ENCODE peak calls at places on chromosomes 16 and 17, in four cellular contexts. N, V, T and S are unnamed samples.

GRCh38 chr17:978110-979093 is 1.2 kb downstream of the NXN start:
- DNase-seq in V (no peak), T (peak), N (no peak), S (no peak)

GRCh38 chr16:23962001-23962400 is 126.2 kb downstream of the PRKCB start:
- DNase-seq in V (no peak), T (no peak), N (no peak), S (no peak)

GRCh38 chr16:84482001-84482891 is 22.2 kb downstream of the MEAK7 start:
- DNase-seq in T (no peak), N (no peak), V (no peak), S (no peak)

GRCh38 chr17:16191604-16192003 is 23.7 kb downstream of the NCOR1 start:
- DNase-seq in V (no peak), N (no peak), T (no peak), S (no peak)

GRCh38 chr17:76388966-76389888 is 4.8 kb downstream of the SPHK1 start:
- DNase-seq in N (no peak), T (no peak), V (no peak), S (peak)

GRCh38 chr17:37701424-37702020 is 43.3 kb downstream of the HNF1B start:
- DNase-seq in N (no peak), T (no peak), V (peak), S (no peak)

GRCh38 chr17:75720656-75721462 is at the start of gene ITGB4:
- DNase-seq in T (peak), N (peak), V (peak), S (peak)

GRCh38 chr16:88356124-88356726 is 26.5 kb upstream of the ZNF469 start:
- DNase-seq in N (no peak), V (no peak), T (no peak), S (no peak)

GRCh38 chr16:84419730-84420129 is 51.4 kb downstream of the ATP2C2 start:
- DNase-seq in V (no peak), N (no peak), T (no peak), S (no peak)

GRCh38 chr17:2844386-2844785 is 48.1 kb downstream of the RAP1GAP2 start:
- DNase-seq in N (no peak), V (no peak), T (no peak), S (no peak)
- TF ChIP-seq CTCF in N (no peak), V (no peak), T (no peak), S (no peak)

GRCh38 chr17:6498356-6498755 is 54.1 kb downstream of the PIMREG start:
- DNase-seq in N (no peak), T (no peak), V (no peak), S (peak)

GRCh38 chr17:6496116-6496481 is 51.8 kb downstream of the PIMREG start:
- DNase-seq in N (no peak), T (no peak), V (no peak), S (peak)

GRCh38 chr17:6498798-6499540 is 54.7 kb downstream of the PIMREG start:
- DNase-seq in V (no peak), T (no peak), N (no peak), S (peak)

GRCh38 chr17:6496636-6497441 is 52.6 kb downstream of the PIMREG start:
- DNase-seq in N (no peak), V (no peak), T (no peak), S (peak)

DNA sequence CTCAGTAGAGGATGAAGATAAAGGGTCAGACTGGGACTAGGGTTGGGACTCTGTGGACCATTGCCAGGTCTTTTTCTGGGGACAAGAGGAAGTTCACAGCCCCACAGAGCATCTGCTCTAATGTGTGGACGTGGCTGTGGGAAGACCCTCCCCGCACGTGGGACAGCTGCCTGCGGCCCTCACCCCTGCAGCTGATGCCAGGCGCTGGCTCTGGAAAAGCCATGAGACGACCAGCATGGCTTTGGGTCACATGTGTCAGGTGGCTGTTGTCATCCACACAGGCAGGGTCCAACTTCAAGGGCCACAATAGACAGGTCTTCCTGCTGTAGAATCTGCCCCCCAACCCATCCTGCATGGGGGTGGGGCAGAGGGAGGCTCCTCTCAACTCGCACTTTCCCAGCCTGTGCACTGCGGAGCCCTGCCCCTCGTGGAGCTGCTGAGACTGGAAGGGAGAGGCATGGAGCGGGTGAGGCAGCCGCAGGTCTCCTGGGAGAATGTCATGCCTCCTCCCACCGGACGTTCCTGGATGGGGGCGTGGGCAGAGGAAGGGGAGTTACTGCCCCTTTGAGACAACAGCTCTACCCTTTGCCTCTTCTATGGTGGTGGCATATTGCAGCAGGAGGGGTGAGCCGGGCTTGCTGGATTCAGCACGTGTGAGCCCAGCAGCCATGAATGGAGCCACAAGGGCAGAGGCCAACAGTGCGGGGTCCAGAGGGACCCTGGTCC is 53.4 kb downstream of the PIMREG start:
- DNase-seq in N (no peak), V (no peak), T (no peak), S (no peak)
- H3K27ac ChIP-seq in N (no peak), V (no peak), T (no peak), S (no peak)

DNA sequence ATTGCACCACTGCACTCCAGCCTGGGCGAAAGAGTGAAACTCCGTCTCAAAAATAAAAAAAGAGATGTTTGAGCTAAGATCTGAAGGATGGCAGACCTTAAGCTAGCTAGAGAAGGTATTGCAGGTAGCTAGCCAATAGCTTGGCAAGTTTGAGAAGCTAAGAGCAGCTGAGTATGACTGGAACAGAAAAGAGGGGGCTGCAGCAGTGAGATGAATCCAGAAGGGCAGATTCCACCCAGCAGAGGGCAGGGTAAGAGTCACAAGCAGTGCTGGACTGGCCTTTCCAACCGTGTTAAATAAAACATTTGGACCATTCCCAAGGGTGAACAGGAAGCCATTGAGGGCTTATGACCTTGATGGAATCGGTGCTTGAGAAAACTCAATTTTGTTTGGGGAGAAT is 5.7 kb upstream of the PHAF1 start:
- DNase-seq in V (no peak), N (peak), T (no peak), S (no peak)
- TF ChIP-seq CTCF in V (peak), N (peak), T (no peak), S (no peak)

DNA sequence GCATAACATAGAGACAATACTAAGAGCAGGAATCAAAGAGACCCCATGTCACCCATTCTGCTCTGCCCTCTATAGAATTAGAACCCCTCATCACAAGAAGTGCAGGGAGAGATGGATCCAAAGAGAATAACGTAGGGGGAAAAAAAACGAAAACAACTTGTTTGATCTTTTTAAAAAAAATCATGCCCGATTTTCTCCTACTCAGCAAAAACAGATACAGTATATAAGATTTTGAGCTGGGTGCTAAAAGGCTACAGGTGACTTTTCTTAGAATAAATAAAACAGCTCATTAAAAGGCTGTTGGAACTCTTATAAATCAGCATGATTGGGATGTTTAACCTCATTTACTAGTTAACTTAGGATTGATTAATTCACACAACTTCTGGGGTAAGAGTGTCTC is 17.4 kb downstream of the UBN1 start:
- DNase-seq in T (no peak), N (no peak), V (no peak), S (no peak)
- H3K27ac ChIP-seq in T (peak), N (no peak), V (no peak), S (no peak)

DNA sequence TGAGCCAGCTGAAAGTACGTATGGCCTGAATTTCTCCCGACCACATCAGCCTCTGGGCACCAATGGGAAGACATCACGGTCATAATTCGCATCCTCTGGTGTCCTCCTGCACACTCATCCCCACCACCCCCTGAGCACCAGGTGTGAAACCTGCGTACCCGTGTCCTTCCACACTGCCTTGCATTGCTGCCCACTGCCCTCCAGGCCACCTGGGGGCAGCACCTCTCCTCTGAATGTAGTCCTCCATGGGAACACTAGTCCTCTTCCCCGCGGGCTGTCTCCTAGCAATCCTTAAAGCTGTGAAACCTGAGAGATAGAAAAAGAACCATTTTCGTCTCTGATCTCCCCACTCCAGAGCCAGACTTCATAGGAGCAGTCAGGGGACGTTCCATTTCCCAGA is 125.5 kb downstream of the ZNF18 start:
- DNase-seq in V (no peak), N (no peak), T (no peak), S (no peak)
- TF ChIP-seq CTCF in V (no peak), N (no peak), T (no peak), S (no peak)

GRCh38 chr16:48444574-48444973 is 59.4 kb upstream of the SIAH1 start:
- DNase-seq in N (no peak), T (no peak), V (no peak), S (no peak)
- H3K27ac ChIP-seq in N (peak), T (peak), V (peak), S (peak)

GRCh38 chr17:47279062-47279801 is 25.6 kb downstream of the ITGB3 start:
- DNase-seq in T (peak), V (peak), N (peak), S (peak)
- TF ChIP-seq CTCF in T (no peak), V (no peak), N (no peak), S (no peak)